ENCODE peak calls at places on chromosomes 6 and 20, in seven cellular contexts. F, W, M, C, J, V and O are unnamed samples.

GRCh38 chr6:152146385-152146784 is 338.9 kb downstream of the ESR1 start:
- DNase-seq in F (no peak), W (no peak), M (no peak), C (no peak), J (no peak), V (no peak), O (no peak)

GRCh38 chr6:4133941-4134838 is 1.2 kb downstream of the ECI2 start:
- DNase-seq in F (no peak), W (peak), M (no peak), C (no peak), J (no peak), V (peak), O (peak)

GRCh38 chr6:38024908-38025307 is 205.4 kb downstream of the ZFAND3 start:
- DNase-seq in F (no peak), W (no peak), M (no peak), C (no peak), J (no peak), V (no peak), O (no peak)

GRCh38 chr20:4027590-4028265 is 12.4 kb upstream of the RNF24 start:
- DNase-seq in F (no peak), W (no peak), M (no peak), C (no peak), J (no peak), V (no peak), O (no peak)

GRCh38 chr6:109002100-109002697 is 92.4 kb downstream of the SESN1 start:
- DNase-seq in F (no peak), W (no peak), M (no peak), C (peak), J (no peak), V (peak), O (peak)

GRCh38 chr6:54286141-54286540 is 22.1 kb upstream of the TINAG start:
- DNase-seq in F (no peak), W (no peak), M (no peak), C (no peak), J (no peak), V (no peak), O (no peak)

GRCh38 chr20:32846852-32847251 is 11.9 kb upstream of the EFCAB8 start:
- DNase-seq in F (no peak), W (no peak), M (no peak), C (no peak), J (no peak), V (no peak), O (no peak)

GRCh38 chr20:40431112-40431511 is 257.9 kb downstream of the MAFB start:
- DNase-seq in F (no peak), W (no peak), M (no peak), C (no peak), J (no peak), V (no peak), O (no peak)